ENCODE peak calls at places on chromosomes 13 and 19, in five cellular contexts. One of them, this sample, is unnamed.

GRCh38 chr19:41112728-41113290 is 1.4 kb upstream of the CYP2F1 start:
- DNase-seq in trophoblast cell: no peak
- DNase-seq in neuronal stem cell: no peak
- DNase-seq in mesenchymal stem cell: no peak
- DNase-seq in H1: no peak
- DNase-seq in this sample: no peak

GRCh38 chr13:67125681-67126080 is 104.5 kb downstream of the PCDH9 start:
- DNase-seq in trophoblast cell: no peak
- DNase-seq in mesenchymal stem cell: no peak
- DNase-seq in neuronal stem cell: no peak
- DNase-seq in H1: no peak
- DNase-seq in this sample: no peak

GRCh38 chr13:36919833-36920611 is at the start of gene SMAD9:
- DNase-seq in H1: peak; percentile 68
- DNase-seq in mesenchymal stem cell: peak; percentile 72
- DNase-seq in neuronal stem cell: peak; percentile 57
- DNase-seq in trophoblast cell: peak; percentile 78
- DNase-seq in this sample: peak; percentile 53

GRCh38 chr19:30390356-30390988 is 18.3 kb downstream of the ZNF536 start:
- DNase-seq in mesenchymal stem cell: no peak
- DNase-seq in trophoblast cell: no peak
- DNase-seq in neuronal stem cell: no peak
- DNase-seq in H1: peak; percentile 37
- DNase-seq in this sample: no peak

GRCh38 chr19:33395561-33396550 is 22.3 kb downstream of the CEBPG start:
- DNase-seq in neuronal stem cell: no peak
- DNase-seq in trophoblast cell: no peak
- DNase-seq in mesenchymal stem cell: no peak
- DNase-seq in H1: no peak
- DNase-seq in this sample: no peak

GRCh38 chr19:30090476-30090875 is 148.4 kb downstream of the URI1 start:
- DNase-seq in trophoblast cell: no peak
- DNase-seq in mesenchymal stem cell: no peak
- DNase-seq in H1: no peak
- DNase-seq in neuronal stem cell: no peak
- DNase-seq in this sample: no peak

GRCh38 chr19:6744381-6745288 is 5.2 kb downstream of the TRIP10 start:
- DNase-seq in H1: no peak
- DNase-seq in trophoblast cell: peak; percentile 73
- DNase-seq in mesenchymal stem cell: peak; percentile 76
- DNase-seq in neuronal stem cell: no peak
- DNase-seq in this sample: no peak

GRCh38 chr13:23427342-23428182 is 5.9 kb downstream of the SACS start:
- DNase-seq in trophoblast cell: peak; percentile 29
- DNase-seq in mesenchymal stem cell: peak; percentile 64
- DNase-seq in H1: peak; percentile 35
- DNase-seq in neuronal stem cell: no peak
- DNase-seq in this sample: no peak

GRCh38 chr19:28990522-28990921 is 222.4 kb downstream of the UQCRFS1 start:
- DNase-seq in trophoblast cell: no peak
- DNase-seq in H1: no peak
- DNase-seq in mesenchymal stem cell: no peak
- DNase-seq in neuronal stem cell: no peak
- DNase-seq in this sample: peak; percentile 41

GRCh38 chr13:91045351-91046034 is 302.0 kb upstream of the MIR17HG start:
- DNase-seq in H1: no peak
- DNase-seq in trophoblast cell: peak; percentile 19
- DNase-seq in neuronal stem cell: peak; percentile 5
- DNase-seq in mesenchymal stem cell: peak; percentile 17
- DNase-seq in this sample: no peak

GRCh38 chr19:42440357-42441046 is 2.2 kb downstream of the CXCL17 start:
- DNase-seq in neuronal stem cell: peak; percentile 68
- DNase-seq in H1: peak; percentile 93
- DNase-seq in mesenchymal stem cell: peak; percentile 61
- DNase-seq in trophoblast cell: peak; percentile 87
- DNase-seq in this sample: peak; percentile 69

DNA sequence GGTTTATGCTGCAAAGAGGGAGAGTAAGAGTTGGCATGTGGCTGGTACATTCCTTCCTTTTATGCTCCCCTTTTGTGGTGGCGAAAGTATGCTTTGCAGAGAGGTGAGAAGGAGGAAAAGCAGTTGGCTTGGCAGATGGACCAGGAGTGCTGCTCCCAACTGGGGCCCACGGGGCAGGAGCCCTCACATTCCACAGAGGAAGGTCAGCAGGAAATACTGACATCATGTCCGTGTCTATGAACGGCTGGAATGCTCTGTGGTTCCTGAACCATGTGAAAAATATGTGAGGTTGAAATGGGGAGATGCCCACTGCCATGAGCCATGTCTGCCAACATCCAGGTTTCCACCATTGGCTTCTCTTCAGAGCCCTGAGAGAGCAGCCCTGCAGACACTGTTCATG is 33.3 kb upstream of the GAS6 start:
- DNase-seq in H1: no peak
- DNase-seq in trophoblast cell: peak; percentile 69
- DNase-seq in mesenchymal stem cell: peak; percentile 93
- DNase-seq in neuronal stem cell: no peak
- DNase-seq in this sample: no peak
- H3K23ac ChIP-seq in H1: no peak overlapping the region
- H3K23ac ChIP-seq in trophoblast cell: no peak overlapping the region
- H3K23ac ChIP-seq in mesenchymal stem cell: no peak overlapping the region
- H3K23ac ChIP-seq in neuronal stem cell: no peak overlapping the region
- H3K23ac ChIP-seq in this sample: no peak overlapping the region

GRCh38 chr19:39301562-39301961 is 5.4 kb downstream of the IFNL1 start:
- DNase-seq in neuronal stem cell: no peak
- DNase-seq in H1: no peak
- DNase-seq in trophoblast cell: no peak
- DNase-seq in mesenchymal stem cell: no peak
- DNase-seq in this sample: no peak

GRCh38 chr19:39299832-39300231 is 3.6 kb downstream of the IFNL1 start:
- DNase-seq in mesenchymal stem cell: no peak
- DNase-seq in neuronal stem cell: no peak
- DNase-seq in trophoblast cell: no peak
- DNase-seq in H1: no peak
- DNase-seq in this sample: no peak

GRCh38 chr19:39297931-39298634 is 1.9 kb downstream of the IFNL1 start:
- DNase-seq in neuronal stem cell: no peak
- DNase-seq in H1: no peak
- DNase-seq in mesenchymal stem cell: no peak
- DNase-seq in trophoblast cell: no peak
- DNase-seq in this sample: no peak

GRCh38 chr19:39301021-39301420 is 4.8 kb downstream of the IFNL1 start:
- DNase-seq in trophoblast cell: no peak
- DNase-seq in neuronal stem cell: no peak
- DNase-seq in H1: no peak
- DNase-seq in mesenchymal stem cell: no peak
- DNase-seq in this sample: no peak

DNA sequence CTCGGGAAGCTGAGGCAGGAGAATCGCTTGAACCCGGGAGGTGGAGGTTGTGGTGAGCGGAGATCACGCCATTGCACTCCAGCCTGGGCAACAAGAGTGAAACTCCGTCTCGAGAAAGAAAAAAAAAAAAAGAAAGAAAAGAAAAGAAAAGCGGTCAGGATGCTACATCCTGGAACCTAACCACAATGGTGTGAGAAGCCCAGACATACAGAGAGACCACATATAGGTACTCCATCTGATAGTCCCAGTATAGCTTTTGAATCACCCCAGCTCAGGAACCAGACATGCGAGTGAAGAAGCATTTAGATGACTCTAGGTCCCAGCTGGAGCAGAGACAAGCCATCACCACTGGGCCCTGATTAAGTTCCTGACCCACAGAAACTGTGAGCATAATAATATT is 3.2 kb downstream of the IFNL1 start:
- DNase-seq in mesenchymal stem cell: no peak
- DNase-seq in trophoblast cell: no peak
- DNase-seq in neuronal stem cell: no peak
- DNase-seq in H1: no peak
- DNase-seq in this sample: no peak
- H2BK12ac ChIP-seq in mesenchymal stem cell: no peak overlapping the region
- H2BK12ac ChIP-seq in trophoblast cell: no peak overlapping the region
- H2BK12ac ChIP-seq in neuronal stem cell: no peak overlapping the region
- H2BK12ac ChIP-seq in H1: no peak overlapping the region
- H2BK12ac ChIP-seq in this sample: no peak overlapping the region

GRCh38 chr19:36031308-36031707 is 1.4 kb downstream of the CLIP3 start:
- DNase-seq in trophoblast cell: no peak
- DNase-seq in H1: no peak
- DNase-seq in mesenchymal stem cell: no peak
- DNase-seq in neuronal stem cell: no peak
- DNase-seq in this sample: no peak

GRCh38 chr19:36030264-36031148 is 2.2 kb downstream of the CLIP3 start:
- DNase-seq in trophoblast cell: peak; percentile 47
- DNase-seq in neuronal stem cell: no peak
- DNase-seq in mesenchymal stem cell: no peak
- DNase-seq in H1: no peak
- DNase-seq in this sample: no peak

GRCh38 chr19:36028313-36029041 is 4.2 kb downstream of the CLIP3 start:
- DNase-seq in trophoblast cell: no peak
- DNase-seq in neuronal stem cell: no peak
- DNase-seq in mesenchymal stem cell: no peak
- DNase-seq in H1: no peak
- DNase-seq in this sample: no peak

GRCh38 chr19:36027696-36028095 is 5.0 kb downstream of the CLIP3 start:
- DNase-seq in mesenchymal stem cell: no peak
- DNase-seq in neuronal stem cell: no peak
- DNase-seq in H1: no peak
- DNase-seq in trophoblast cell: no peak
- DNase-seq in this sample: no peak

GRCh38 chr19:36032251-36033104 is at the start of gene CLIP3:
- DNase-seq in mesenchymal stem cell: peak; percentile 73
- DNase-seq in H1: peak; percentile 90
- DNase-seq in trophoblast cell: peak; percentile 23
- DNase-seq in neuronal stem cell: peak; percentile 75
- DNase-seq in this sample: peak; percentile 83
- H3K23ac ChIP-seq in mesenchymal stem cell: no peak within 1 kb of the TSS
- H3K23ac ChIP-seq in H1: no peak within 1 kb of the TSS
- H3K23ac ChIP-seq in trophoblast cell: no peak within 1 kb of the TSS
- H3K23ac ChIP-seq in neuronal stem cell: no peak within 1 kb of the TSS
- H3K23ac ChIP-seq in this sample: no peak within 1 kb of the TSS

DNA sequence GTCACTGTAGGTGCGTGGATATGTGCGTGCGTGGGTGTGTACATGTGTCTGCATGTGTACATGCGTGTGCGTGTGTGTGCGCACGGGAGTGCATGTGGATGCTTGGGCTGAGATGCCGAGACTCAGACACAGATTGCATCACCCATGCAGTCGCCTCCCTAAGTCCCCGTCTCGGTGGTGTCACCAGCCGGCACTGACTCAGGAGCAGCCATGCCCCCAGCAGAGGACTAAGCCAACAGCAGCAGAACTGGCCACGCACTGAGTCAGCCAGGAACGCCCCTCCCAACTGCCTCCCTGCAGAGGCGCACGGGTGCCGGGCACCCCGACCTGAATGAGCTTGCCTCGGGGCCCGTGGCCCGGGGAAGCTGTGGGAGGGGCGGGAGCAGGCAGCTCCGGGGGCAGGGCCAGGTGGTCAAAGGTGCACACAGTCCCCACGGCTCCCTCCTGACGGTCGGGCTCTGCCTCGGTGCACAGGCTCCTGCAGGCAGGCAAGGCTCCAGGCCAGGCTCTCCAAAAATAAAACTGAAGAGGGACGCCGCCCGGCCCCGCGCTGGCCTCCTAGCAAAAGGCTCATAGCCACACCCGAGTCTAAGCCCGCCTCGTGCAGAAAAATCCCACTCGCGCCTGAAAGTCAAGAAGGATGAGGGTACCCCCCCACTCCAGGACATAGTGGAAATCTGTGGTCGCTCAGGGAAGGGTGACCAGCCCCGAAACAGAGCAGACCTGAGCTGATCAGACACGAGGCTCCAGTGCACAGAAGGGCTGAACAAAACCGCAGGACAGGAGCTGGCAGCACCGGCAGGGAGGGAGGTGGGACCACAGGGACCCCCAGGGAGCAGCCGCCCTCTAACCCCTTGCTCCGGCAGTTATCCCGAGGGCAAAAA is 49.2 kb downstream of the GADD45B start:
- DNase-seq in trophoblast cell: peak; percentile 91
- DNase-seq in mesenchymal stem cell: peak; percentile 84
- DNase-seq in neuronal stem cell: no peak
- DNase-seq in H1: no peak
- DNase-seq in this sample: no peak
- H2BK12ac ChIP-seq in trophoblast cell: peak overlapping the region; percentile 79
- H2BK12ac ChIP-seq in mesenchymal stem cell: peak overlapping the region; percentile 86
- H2BK12ac ChIP-seq in neuronal stem cell: peak overlapping the region; percentile 2
- H2BK12ac ChIP-seq in H1: peak overlapping the region; percentile 90
- H2BK12ac ChIP-seq in this sample: no peak overlapping the region

DNA sequence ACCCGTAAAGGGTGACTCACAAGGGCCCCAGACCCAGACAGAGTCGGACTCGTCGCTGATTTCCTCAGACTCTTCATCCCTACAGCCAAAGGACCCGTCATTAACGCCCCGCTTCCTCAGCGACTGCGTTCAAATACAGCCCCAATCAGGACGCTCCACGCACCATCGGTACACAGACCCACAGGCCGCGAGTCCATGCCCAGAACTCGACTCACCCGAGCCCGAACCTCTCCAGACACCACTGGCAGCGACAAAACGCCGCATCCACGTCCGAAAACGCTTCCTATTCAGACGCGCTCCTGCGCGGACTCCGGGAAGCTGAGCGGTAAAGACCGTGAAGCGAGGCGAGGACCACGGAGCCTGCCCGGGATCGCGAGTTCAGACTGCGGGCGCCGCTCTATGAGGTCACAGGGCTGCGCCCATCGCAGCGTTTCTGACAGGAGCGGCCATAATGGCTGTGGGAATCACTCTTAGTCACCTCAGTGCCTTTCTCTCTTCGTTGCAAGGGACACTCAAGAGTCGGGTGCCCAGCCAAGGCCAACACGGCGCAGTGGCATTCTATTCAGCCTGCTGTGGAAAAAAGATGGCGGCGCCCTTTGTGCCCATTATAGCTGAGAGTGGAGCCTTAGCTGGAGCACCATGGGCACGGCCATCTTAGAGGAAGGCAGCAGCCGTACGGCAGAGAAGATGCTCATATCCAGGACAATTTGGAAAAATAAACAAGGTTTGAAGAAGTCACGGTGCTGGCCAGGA is at the start of gene ZNF614:
- DNase-seq in H1: peak; percentile 95
- DNase-seq in mesenchymal stem cell: peak; percentile 92
- DNase-seq in trophoblast cell: peak; percentile 88
- DNase-seq in neuronal stem cell: peak; percentile 79
- DNase-seq in this sample: peak; percentile 86
- H3K23ac ChIP-seq in H1: no peak within 1 kb of the TSS
- H3K23ac ChIP-seq in mesenchymal stem cell: no peak within 1 kb of the TSS
- H3K23ac ChIP-seq in trophoblast cell: no peak within 1 kb of the TSS
- H3K23ac ChIP-seq in neuronal stem cell: peak within 1 kb of the TSS; percentile 38
- H3K23ac ChIP-seq in this sample: no peak within 1 kb of the TSS